ENCODE peak calls at places on chromosomes 2 and 18, in five cellular contexts. D is prostate gland, R is breast epithelium, U is transverse colon, Q is HCT116. G is an unnamed sample.

GRCh38 chr18:13178976-13179375 is 39.6 kb upstream of the LDLRAD4 start:
- DNase-seq in D (no peak), R (no peak), U (no peak), Q (no peak), G (no peak)

GRCh38 chr2:222423632-222424280 is 587 bp upstream of the SGPP2 start:
- DNase-seq in D (no peak), R (no peak), U (no peak), Q (no peak), G (no peak)

GRCh38 chr18:13605901-13606300 is 120.5 kb downstream of the FAM210A start:
- DNase-seq in D (no peak), R (no peak), U (no peak), Q (no peak), G (no peak)

GRCh38 chr2:120224735-120225548 is 1.7 kb upstream of the TMEM185B start:
- DNase-seq in D (no peak), R (no peak), U (peak; percentile 14), Q (no peak), G (no peak)

GRCh38 chr2:19762142-19762541 is 139.6 kb downstream of the TTC32 start:
- DNase-seq in D (no peak), R (no peak), U (no peak), Q (no peak), G (no peak)

GRCh38 chr2:224850081-224850480 is 133.9 kb upstream of the CCDC195 start:
- DNase-seq in D (no peak), R (no peak), U (no peak), Q (no peak), G (no peak)

GRCh38 chr2:132519566-132519965 is 103.0 kb downstream of the GPR39 start:
- DNase-seq in D (no peak), R (no peak), U (no peak), Q (no peak), G (no peak)

GRCh38 chr2:189221811-189222210 is 42.2 kb upstream of the COL5A2 start:
- DNase-seq in D (no peak), R (no peak), U (no peak), Q (no peak), G (no peak)

GRCh38 chr2:241561811-241562210 is 3.3 kb downstream of the BOK start:
- DNase-seq in D (peak; percentile 82), R (peak; percentile 83), U (peak; percentile 50), Q (no peak), G (no peak)

GRCh38 chr2:108436976-108437375 is 12.0 kb upstream of the GCC2 start:
- DNase-seq in D (no peak), R (no peak), U (no peak), Q (no peak), G (no peak)

GRCh38 chr2:129277611-129278010 is 701.9 kb upstream of the RAB6C start:
- DNase-seq in D (no peak), R (no peak), U (no peak), Q (no peak), G (no peak)

GRCh38 chr2:33131108-33131507 is 184.4 kb downstream of the LTBP1 start:
- DNase-seq in D (no peak), R (no peak), U (no peak), Q (no peak), G (no peak)

GRCh38 chr2:172931256-172931894 is 144.3 kb upstream of the MAP3K20 start:
- DNase-seq in D (peak; percentile 72), R (no peak), U (no peak), Q (no peak), G (peak; percentile 18)

GRCh38 chr2:63064661-63065060 is 14.0 kb downstream of the OTX1 start:
- DNase-seq in D (no peak), R (no peak), U (no peak), Q (no peak), G (no peak)

GRCh38 chr2:67486041-67486796 is 89.1 kb downstream of the ETAA1 start:
- DNase-seq in D (peak; percentile 48), R (no peak), U (no peak), Q (no peak), G (no peak)

GRCh38 chr2:15732341-15733077 is 140.8 kb downstream of the DDX1 start:
- DNase-seq in D (no peak), R (no peak), U (no peak), Q (no peak), G (no peak)

GRCh38 chr18:10588975-10589374 is 63.1 kb downstream of the NAPG start:
- DNase-seq in D (no peak), R (no peak), U (no peak), Q (peak; percentile 18), G (no peak)

GRCh38 chr2:238557431-238557830 is 130.7 kb downstream of the ASB1 start:
- DNase-seq in D (no peak), R (no peak), U (no peak), Q (no peak), G (no peak)

GRCh38 chr2:71995067-71995665 is 152.5 kb downstream of the CYP26B1 start:
- DNase-seq in D (no peak), R (no peak), U (no peak), Q (peak; percentile 27), G (no peak)

GRCh38 chr2:147275943-147276342 is 568.9 kb upstream of the ACVR2A start:
- DNase-seq in D (no peak), R (no peak), U (no peak), Q (peak; percentile 21), G (no peak)

GRCh38 chr2:7392076-7392787 is 475.0 kb downstream of the RNF144A start:
- DNase-seq in D (no peak), R (no peak), U (no peak), Q (no peak), G (no peak)

GRCh38 chr2:219634171-219634940 is 6.9 kb downstream of the SLC4A3 start:
- DNase-seq in D (no peak), R (no peak), U (no peak), Q (no peak), G (no peak)

GRCh38 chr2:66390811-66391210 is 44.1 kb upstream of the MEIS1 start:
- DNase-seq in D (no peak), R (no peak), U (no peak), Q (no peak), G (no peak)

GRCh38 chr18:33152376-33152775 is 288.1 kb downstream of the CCDC178 start:
- DNase-seq in D (no peak), R (no peak), U (no peak), Q (no peak), G (no peak)

GRCh38 chr18:51089691-51090090 is 59.7 kb downstream of the SMAD4 start:
- DNase-seq in D (no peak), R (no peak), U (no peak), Q (no peak), G (no peak)

DNA sequence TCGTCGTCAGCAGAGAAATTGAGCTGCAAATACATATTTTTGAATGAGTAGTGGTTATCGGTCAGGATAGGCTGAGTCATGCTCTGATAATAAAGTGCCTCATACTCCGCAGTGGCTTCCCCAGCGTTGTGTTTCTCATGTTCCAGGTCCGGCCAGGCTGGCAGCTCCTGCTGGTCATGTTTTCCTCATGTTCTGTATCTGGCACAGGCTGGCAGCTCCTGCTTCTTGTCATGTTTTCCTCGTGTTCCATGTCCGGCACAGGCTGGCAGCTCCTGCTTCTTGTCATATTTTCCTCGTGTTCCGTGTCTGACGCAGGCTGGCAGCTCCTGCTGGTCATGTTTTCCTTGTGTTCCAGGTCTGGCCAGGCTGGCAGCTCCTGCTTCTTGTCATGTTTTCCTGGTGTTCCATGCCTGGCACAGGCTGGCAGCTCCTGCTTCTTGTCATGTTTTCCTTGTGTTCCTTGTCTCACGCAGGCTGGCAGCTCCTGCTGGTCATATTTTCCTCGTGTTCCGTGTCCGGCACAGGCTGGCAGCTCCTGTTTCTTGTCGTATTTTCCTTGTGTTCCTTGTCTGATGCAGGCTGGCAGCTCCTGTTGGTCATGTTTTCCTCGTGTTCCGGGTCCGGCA is 148.9 kb downstream of the ATP9B start:
- DNase-seq in D (no peak), R (no peak), U (no peak), Q (no peak), G (no peak)
- H3K4me3 ChIP-seq in D (no peak overlapping the region), R (no peak overlapping the region), U (no peak overlapping the region), Q (no peak overlapping the region), G (no peak overlapping the region)

GRCh38 chr2:171513719-171514160 is 8.5 kb upstream of the CYBRD1 start:
- DNase-seq in D (no peak), R (no peak), U (no peak), Q (no peak), G (no peak)
- TF ChIP-seq POLR2AphosphoS5 in D (no peak), R (no peak), U (no peak), Q (no peak), G (no peak)

DNA sequence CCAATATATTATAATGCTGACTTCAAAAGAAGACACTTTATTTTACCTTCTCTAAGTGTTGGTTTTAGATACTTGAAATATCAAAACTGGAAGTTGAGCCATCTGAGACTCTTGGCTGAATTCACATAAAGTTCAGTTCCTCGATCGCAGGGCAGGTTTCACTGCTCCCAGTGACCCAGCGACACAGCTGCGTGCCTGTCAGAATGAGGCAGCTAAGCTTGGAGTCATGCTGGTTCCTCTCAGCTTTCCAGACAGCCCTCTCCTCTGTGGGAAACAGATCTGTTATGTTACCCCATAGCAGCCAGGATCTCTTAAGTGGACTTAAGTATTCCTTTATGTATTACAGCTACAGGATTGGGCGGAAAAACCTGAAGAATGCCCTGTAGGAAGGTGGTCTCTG is 142.8 kb upstream of the ALPP start:
- DNase-seq in D (peak; percentile 16), R (no peak), U (no peak), Q (no peak), G (no peak)
- H3K27ac ChIP-seq in D (no peak overlapping the region), R (no peak overlapping the region), U (no peak overlapping the region), Q (no peak overlapping the region), G (no peak overlapping the region)

GRCh38 chr2:160402997-160403979 is 90.3 kb downstream of the RBMS1 start:
- DNase-seq in D (no peak), R (no peak), U (no peak), Q (peak; percentile 19), G (no peak)
- H3K4me3 ChIP-seq in D (no peak overlapping the region), R (no peak overlapping the region), U (no peak overlapping the region), Q (no peak overlapping the region), G (no peak overlapping the region)

GRCh38 chr2:240260664-240261063 is 120.2 kb upstream of the OTOS start:
- DNase-seq in D (no peak), R (no peak), U (no peak), Q (no peak), G (no peak)

GRCh38 chr2:240259924-240260529 is 119.6 kb upstream of the OTOS start:
- DNase-seq in D (no peak), R (no peak), U (no peak), Q (no peak), G (no peak)

GRCh38 chr2:240258685-240259084 is 118.2 kb upstream of the OTOS start:
- DNase-seq in D (no peak), R (no peak), U (no peak), Q (no peak), G (no peak)

GRCh38 chr2:240257940-240258580 is 117.6 kb upstream of the OTOS start:
- DNase-seq in D (no peak), R (no peak), U (no peak), Q (no peak), G (no peak)

DNA sequence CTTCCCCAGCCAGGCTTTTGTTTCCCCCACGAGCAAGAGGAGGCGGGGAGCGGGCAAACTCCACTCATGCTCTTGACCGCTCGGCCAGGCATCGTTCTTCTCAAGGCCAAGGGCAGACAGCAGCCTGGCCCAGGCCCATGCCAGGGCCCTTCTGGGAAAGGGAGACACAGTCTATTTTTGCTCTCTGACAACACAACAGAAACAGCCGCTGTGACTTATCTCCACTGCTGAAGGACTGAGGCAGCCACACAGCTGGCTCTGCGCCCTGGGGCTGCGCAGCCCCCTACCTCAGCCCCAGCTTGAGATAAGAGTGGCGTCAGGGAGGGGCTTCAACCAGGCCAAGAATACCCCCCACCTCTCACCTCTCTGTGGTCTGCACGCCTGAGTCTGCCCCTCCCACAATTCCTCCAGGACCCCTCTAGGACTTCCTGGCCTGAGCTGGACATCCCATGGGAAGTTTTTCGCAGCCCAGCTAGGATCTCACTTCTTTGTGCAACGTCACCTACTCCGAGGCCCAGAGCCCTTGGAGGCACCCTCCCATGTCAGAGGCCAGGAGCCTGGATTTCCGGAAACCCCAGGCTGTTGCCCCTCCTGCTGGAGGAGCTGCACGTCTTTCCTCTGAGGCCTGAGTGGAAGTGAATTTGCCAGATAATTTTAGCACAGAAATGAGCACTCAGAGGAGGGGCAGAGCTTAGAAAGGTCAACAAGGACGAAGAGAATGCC is 118.9 kb upstream of the OTOS start:
- DNase-seq in D (no peak), R (no peak), U (no peak), Q (no peak), G (no peak)
- TF ChIP-seq POLR2AphosphoS5 in D (no peak), R (no peak), U (peak; percentile 25), Q (no peak), G (no peak)